ENCODE peak calls at places on chromosomes 3 and 15, in five cellular contexts. J is A549, P is HepG2, Y is GM12878, A is K562. C is an unnamed sample.

GRCh38 chr3:10173926-10174435 is 9.3 kb downstream of the IRAK2 start:
- DNase-seq in A (peak; percentile 61), J (peak; percentile 77), P (peak; percentile 55), Y (no peak), C (peak; percentile 100)

GRCh38 chr3:60803812-60804211 is 447.4 kb downstream of the FHIT start:
- DNase-seq in P (no peak), Y (no peak), J (no peak), A (no peak), C (no peak)

GRCh38 chr3:186653079-186653710 is 12.6 kb upstream of the HRG start:
- DNase-seq in J (no peak), A (no peak), P (no peak), Y (peak; percentile 61), C (no peak)

GRCh38 chr3:35864871-35865270 is 225.5 kb downstream of the ARPP21 start:
- DNase-seq in P (no peak), Y (no peak), J (no peak), A (no peak), C (no peak)

GRCh38 chr3:62051506-62051905 is 321.8 kb downstream of the FEZF2 start:
- DNase-seq in Y (no peak), J (peak; percentile 7), A (peak; percentile 2), P (peak; percentile 16), C (peak; percentile 24)

GRCh38 chr15:88688394-88688933 is 49.6 kb downstream of the ISG20 start:
- DNase-seq in P (no peak), Y (no peak), A (no peak), J (no peak), C (no peak)

GRCh38 chr15:62779041-62779810 is 263.3 kb upstream of the TPM1 start:
- DNase-seq in J (peak; percentile 19), Y (no peak), A (no peak), P (no peak), C (peak; percentile 78)

GRCh38 chr15:101162701-101163483 is 89.0 kb downstream of the CHSY1 start:
- DNase-seq in A (no peak), Y (no peak), P (no peak), J (no peak), C (no peak)

GRCh38 chr3:52204337-52205073 is 6.5 kb downstream of the ALAS1 start:
- DNase-seq in Y (no peak), J (no peak), P (peak; percentile 47), A (no peak), C (peak; percentile 18)

GRCh38 chr15:71275098-71275497 is 159.8 kb downstream of the THSD4 start:
- DNase-seq in P (no peak), Y (no peak), J (peak; percentile 73), A (no peak), C (peak; percentile 92)

GRCh38 chr15:63572749-63573464 is 24.3 kb upstream of the FBXL22 start:
- DNase-seq in J (no peak), P (no peak), Y (no peak), A (no peak), C (no peak)

GRCh38 chr3:58647661-58648141 is 18.9 kb downstream of the FAM3D start:
- DNase-seq in J (no peak), A (no peak), Y (no peak), P (no peak), C (no peak)

GRCh38 chr3:31288641-31289100 is 244.1 kb upstream of the STT3B start:
- DNase-seq in Y (no peak), P (peak; percentile 97), J (peak; percentile 91), A (no peak), C (peak; percentile 60)

GRCh38 chr15:99197861-99198260 is 51.5 kb downstream of the TTC23 start:
- DNase-seq in Y (no peak), P (no peak), J (no peak), A (no peak), C (peak; percentile 44)

GRCh38 chr3:15356186-15356585 is 23.8 kb upstream of the SH3BP5 start:
- DNase-seq in Y (no peak), J (no peak), A (no peak), P (no peak), C (peak; percentile 31)
- TF ChIP-seq USF2 in Y (no peak), J (no peak), A (no peak), P (no peak), C (no peak)

GRCh38 chr3:20510396-20510795 is 324.4 kb upstream of the SGO1 start:
- DNase-seq in P (peak; percentile 5), A (no peak), Y (no peak), J (no peak), C (no peak)

GRCh38 chr3:20515834-20516233 is 329.8 kb upstream of the SGO1 start:
- DNase-seq in A (no peak), Y (no peak), P (no peak), J (no peak), C (no peak)

DNA sequence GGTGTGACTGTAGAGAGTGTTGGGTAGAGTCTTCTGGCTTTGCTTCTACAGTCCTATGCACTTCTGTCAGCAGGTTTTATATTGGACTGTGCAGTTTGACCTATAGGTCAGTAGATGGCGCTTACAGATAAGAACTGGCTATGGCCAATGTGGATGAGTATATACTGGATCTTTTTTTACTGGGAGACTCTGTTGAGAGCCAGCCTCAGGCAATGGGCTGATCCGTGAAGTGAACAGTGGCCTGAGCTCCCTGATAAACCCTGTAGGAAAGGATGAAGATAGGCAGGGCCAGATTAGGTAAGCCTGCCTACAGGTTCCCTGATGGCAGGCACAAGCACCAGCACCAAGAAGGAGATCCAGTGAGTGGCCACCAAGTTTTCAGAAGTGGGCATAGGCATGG is 325.9 kb upstream of the SGO1 start:
- DNase-seq in Y (no peak), P (peak; percentile 43), J (peak; percentile 49), A (peak; percentile 31), C (peak; percentile 58)
- TF ChIP-seq BHLHE40 in Y (no peak), P (no peak), J (no peak), A (no peak), C (no peak)

DNA sequence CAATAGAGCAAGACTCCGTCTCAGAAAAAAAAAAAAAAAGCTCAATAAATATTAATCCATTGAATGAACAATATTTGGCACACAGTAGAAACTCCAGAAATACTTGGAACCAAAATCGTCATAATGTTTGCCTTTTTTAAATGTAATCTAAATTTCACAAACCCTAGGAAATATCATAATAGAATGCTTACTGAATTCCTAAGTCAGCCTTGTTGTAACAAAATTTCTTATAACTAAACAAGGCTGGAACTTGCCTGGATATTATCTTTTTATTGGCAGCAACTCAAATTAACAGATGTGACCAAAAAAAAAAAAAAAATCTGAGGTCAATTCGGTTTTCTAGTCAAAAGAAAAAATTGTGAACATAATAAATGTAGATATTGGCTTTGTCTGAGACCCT is 33.3 kb downstream of the GABPB1 start:
- DNase-seq in J (no peak), P (no peak), A (no peak), Y (no peak), C (peak; percentile 25)
- TF ChIP-seq USF2 in J (no peak), P (no peak), A (no peak), Y (no peak), C (no peak)

GRCh38 chr15:39997031-39997430 is 42.0 kb downstream of the SRP14 start:
- DNase-seq in P (no peak), J (no peak), Y (no peak), A (no peak), C (peak; percentile 56)
- TF ChIP-seq BHLHE40 in P (no peak), J (no peak), Y (no peak), A (no peak), C (no peak)

GRCh38 chr3:123159926-123160635 is 41.7 kb upstream of the SEC22A start:
- DNase-seq in A (no peak), Y (no peak), P (no peak), J (no peak), C (peak; percentile 62)
- TF ChIP-seq USF2 in A (no peak), Y (no peak), P (no peak), J (no peak), C (no peak)

DNA sequence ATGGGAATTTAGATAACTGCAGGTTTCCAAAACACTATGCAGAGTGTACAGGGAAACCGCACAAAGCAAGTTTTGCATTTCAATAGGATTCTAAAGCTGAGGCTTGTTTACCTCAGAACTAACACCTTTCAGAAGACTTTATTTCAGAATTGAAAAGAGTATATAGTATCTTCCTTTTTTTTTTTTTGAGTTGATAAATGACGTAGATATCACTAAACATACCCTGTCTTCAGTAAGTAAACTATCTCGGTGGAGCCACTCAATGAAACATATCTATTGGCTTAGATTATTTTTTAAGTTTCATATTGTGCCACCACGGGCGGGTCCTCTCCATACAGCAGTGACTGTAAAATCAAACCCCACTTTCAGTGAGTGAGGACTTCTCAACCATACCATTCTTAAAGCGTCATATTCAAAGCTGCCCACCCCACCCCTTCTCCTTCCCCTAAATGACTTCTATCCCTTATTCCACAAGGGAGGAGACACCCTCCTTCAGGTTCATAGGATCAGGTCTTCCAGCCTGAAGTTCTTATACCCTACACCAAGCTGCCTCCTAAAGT is 2.0 kb upstream of the TBL1XR1 start:
- DNase-seq in Y (no peak), P (no peak), A (no peak), J (no peak), C (no peak)
- TF ChIP-seq BHLHE40 in Y (no peak), P (no peak), A (no peak), J (no peak), C (no peak)

C was measured in IMR-90.